ENCODE peak calls at places on chromosomes 6 and 20, in six cellular contexts. J is NCI-H774, A is SK-N-DZ, G is left cardiac atrium, F is activated B cell treated with CpG ODN at 0.5 μM for 24 hours, I is lung. T is an unnamed sample.
A peak's percentile ranks its signal among the peaks of the same experiment; 100 is the strongest.

GRCh38 chr6:47004458-47004857 is 37.7 kb downstream of the ADGRF1 start:
- DNase-seq in J (no peak), A (no peak), G (no peak), F (no peak), I (no peak), T (no peak)

GRCh38 chr6:142551145-142551811 is 249.5 kb downstream of the ADGRG6 start:
- DNase-seq in J (no peak), A (no peak), G (no peak), F (no peak), I (no peak), T (peak; percentile 6)

GRCh38 chr6:135514706-135515105 is 17.2 kb upstream of the AHI1 start:
- DNase-seq in J (no peak), A (no peak), G (no peak), F (no peak), I (no peak), T (no peak)

GRCh38 chr20:8951136-8951535 is 117.8 kb upstream of the PLCB4 start:
- DNase-seq in J (no peak), A (no peak), G (no peak), F (no peak), I (no peak), T (no peak)

GRCh38 chr6:68876792-68877493 is 241.9 kb downstream of the ADGRB3 start:
- DNase-seq in J (peak; percentile 8), A (peak; percentile 8), G (no peak), F (no peak), I (no peak), T (no peak)

GRCh38 chr20:21862224-21862927 is 156.9 kb downstream of the PAX1 start:
- DNase-seq in J (no peak), A (no peak), G (no peak), F (no peak), I (no peak), T (no peak)

GRCh38 chr6:10383312-10384063 is 31.4 kb downstream of the TFAP2A start:
- DNase-seq in J (peak; percentile 15), A (no peak), G (no peak), F (no peak), I (no peak), T (no peak)

GRCh38 chr6:166411721-166412151 is 29.0 kb upstream of the MPC1 start:
- DNase-seq in J (no peak), A (no peak), G (no peak), F (no peak), I (no peak), T (no peak)

GRCh38 chr20:17889226-17889625 is 79.4 kb downstream of the SNX5 start:
- DNase-seq in J (no peak), A (no peak), G (no peak), F (no peak), I (no peak), T (no peak)

GRCh38 chr6:79212859-79213258 is 21.6 kb downstream of the HMGN3 start:
- DNase-seq in J (no peak), A (no peak), G (no peak), F (no peak), I (no peak), T (no peak)

GRCh38 chr6:135880066-135880972 is 28.8 kb downstream of the PDE7B start:
- DNase-seq in J (no peak), A (no peak), G (no peak), F (no peak), I (no peak), T (peak; percentile 2)

GRCh38 chr6:136365781-136366354 is 76.2 kb upstream of the BCLAF1 start:
- DNase-seq in J (no peak), A (no peak), G (peak; percentile 59), F (no peak), I (peak; percentile 51), T (no peak)

GRCh38 chr6:37622639-37623038 is 75.0 kb downstream of the MDGA1 start:
- DNase-seq in J (no peak), A (no peak), G (no peak), F (no peak), I (no peak), T (no peak)

T was measured in effector CD8-positive, alpha-beta T cell.